ENCODE peak calls at places on chromosomes 12 and 14, in ten cellular contexts. S, V, E, K, C, Q, X, P, R and J are unnamed samples.

GRCh38 chr14:81453166-81453766 is 53.1 kb upstream of the STON2 start:
- DNase-seq in S (no peak), V (peak), E (peak), K (peak), C (peak), Q (peak), X (peak), P (peak), R (peak), J (peak)

GRCh38 chr12:110585231-110585799 is 2.2 kb upstream of the PPTC7 start:
- DNase-seq in S (no peak), V (no peak), E (peak), K (no peak), C (peak), Q (peak), X (no peak), P (no peak), R (peak), J (no peak)

GRCh38 chr14:94045101-94045500 is 19.0 kb downstream of the OTUB2 start:
- DNase-seq in S (no peak), V (no peak), E (no peak), K (no peak), C (no peak), Q (no peak), X (no peak), P (no peak), R (no peak), J (no peak)

GRCh38 chr12:29149691-29150382 is 759 bp downstream of the FAR2 start:
- DNase-seq in S (no peak), V (peak), E (no peak), K (no peak), C (peak), Q (peak), X (no peak), P (no peak), R (no peak), J (no peak)

GRCh38 chr14:58709949-58710348 is 72.2 kb downstream of the DACT1 start:
- DNase-seq in S (no peak), V (no peak), E (no peak), K (no peak), C (no peak), Q (no peak), X (no peak), P (no peak), R (no peak), J (no peak)

GRCh38 chr12:30989754-30990153 is 63.2 kb downstream of the TSPAN11 start:
- DNase-seq in S (peak), V (peak), E (no peak), K (no peak), C (no peak), Q (no peak), X (no peak), P (peak), R (peak), J (peak)

GRCh38 chr12:93333054-93333453 is 44.7 kb upstream of the NUDT4 start:
- DNase-seq in S (no peak), V (no peak), E (no peak), K (no peak), C (no peak), Q (no peak), X (no peak), P (no peak), R (no peak), J (no peak)

GRCh38 chr14:53265025-53265424 is 111.9 kb upstream of the DDHD1 start:
- DNase-seq in S (no peak), V (no peak), E (no peak), K (no peak), C (no peak), Q (no peak), X (no peak), P (no peak), R (peak), J (no peak)

GRCh38 chr14:44316647-44317432 is 190.2 kb downstream of the FSCB start:
- DNase-seq in S (peak), V (no peak), E (no peak), K (no peak), C (peak), Q (no peak), X (peak), P (peak), R (peak), J (peak)

GRCh38 chr14:80634106-80634758 is 307.3 kb downstream of the CEP128 start:
- DNase-seq in S (no peak), V (no peak), E (no peak), K (no peak), C (no peak), Q (no peak), X (no peak), P (no peak), R (peak), J (no peak)

GRCh38 chr12:116319316-116319715 is 41.8 kb upstream of the MED13L start:
- DNase-seq in S (no peak), V (no peak), E (no peak), K (no peak), C (no peak), Q (no peak), X (no peak), P (no peak), R (no peak), J (no peak)

GRCh38 chr12:75660107-75660530 is 148.7 kb upstream of the KRR1 start:
- DNase-seq in S (no peak), V (no peak), E (no peak), K (peak), C (no peak), Q (no peak), X (no peak), P (no peak), R (no peak), J (no peak)

GRCh38 chr12:90514325-90514724 is 440.7 kb downstream of the CCER1 start:
- DNase-seq in S (no peak), V (no peak), E (no peak), K (no peak), C (no peak), Q (no peak), X (no peak), P (no peak), R (no peak), J (no peak)

GRCh38 chr14:56881181-56881580 is 70.9 kb upstream of the OTX2 start:
- DNase-seq in S (peak), V (no peak), E (no peak), K (no peak), C (no peak), Q (no peak), X (no peak), P (no peak), R (no peak), J (no peak)

GRCh38 chr12:9347328-9348127 is 139.3 kb upstream of the PZP start:
- DNase-seq in S (no peak), V (no peak), E (no peak), K (no peak), C (no peak), Q (no peak), X (no peak), P (peak), R (no peak), J (no peak)

GRCh38 chr14:99790201-99790977 is 2.8 kb upstream of the EML1 start:
- DNase-seq in S (no peak), V (no peak), E (no peak), K (no peak), C (no peak), Q (no peak), X (no peak), P (peak), R (no peak), J (no peak)

GRCh38 chr12:52395761-52396434 is 10.2 kb downstream of the KRT82 start:
- DNase-seq in S (no peak), V (peak), E (no peak), K (no peak), C (no peak), Q (no peak), X (no peak), P (peak), R (peak), J (peak)

GRCh38 chr12:16349132-16349463 is 1.7 kb downstream of the MGST1 start:
- DNase-seq in S (peak), V (no peak), E (no peak), K (no peak), C (no peak), Q (no peak), X (peak), P (peak), R (no peak), J (peak)

GRCh38 chr14:59803052-59803451 is 67.5 kb downstream of the RTN1 start:
- DNase-seq in S (no peak), V (no peak), E (no peak), K (no peak), C (no peak), Q (no peak), X (no peak), P (no peak), R (no peak), J (no peak)

GRCh38 chr12:39846971-39847661 is 227.5 kb upstream of the ABCD2 start:
- DNase-seq in S (no peak), V (peak), E (no peak), K (no peak), C (no peak), Q (no peak), X (no peak), P (no peak), R (no peak), J (peak)

GRCh38 chr14:87967496-87967895 is 25.5 kb downstream of the GALC start:
- DNase-seq in S (no peak), V (no peak), E (no peak), K (no peak), C (no peak), Q (no peak), X (no peak), P (no peak), R (no peak), J (no peak)

GRCh38 chr12:66516133-66516532 is 162.7 kb downstream of the GRIP1 start:
- DNase-seq in S (no peak), V (peak), E (no peak), K (no peak), C (no peak), Q (no peak), X (no peak), P (no peak), R (no peak), J (no peak)

GRCh38 chr14:57835751-57836150 is 30.1 kb downstream of the SLC35F4 start:
- DNase-seq in S (no peak), V (no peak), E (no peak), K (no peak), C (no peak), Q (no peak), X (no peak), P (no peak), R (no peak), J (no peak)

GRCh38 chr14:76264384-76264783 is 111.6 kb upstream of the ESRRB start:
- DNase-seq in S (no peak), V (no peak), E (no peak), K (no peak), C (no peak), Q (no peak), X (no peak), P (no peak), R (no peak), J (no peak)

GRCh38 chr12:122322501-122322900 is 56.2 kb upstream of the VPS33A start:
- DNase-seq in S (no peak), V (no peak), E (no peak), K (no peak), C (no peak), Q (no peak), X (no peak), P (no peak), R (no peak), J (no peak)

GRCh38 chr14:87896393-87897380 is 96.3 kb downstream of the GALC start:
- DNase-seq in S (peak), V (peak), E (peak), K (peak), C (peak), Q (no peak), X (peak), P (peak), R (peak), J (peak)

GRCh38 chr14:77014004-77014604 is 14.4 kb downstream of the IRF2BPL start:
- DNase-seq in S (no peak), V (peak), E (no peak), K (no peak), C (no peak), Q (no peak), X (no peak), P (peak), R (peak), J (peak)

GRCh38 chr12:9039397-9039977 is 50.1 kb downstream of the KLRG1 start:
- DNase-seq in S (peak), V (peak), E (no peak), K (no peak), C (peak), Q (peak), X (peak), P (peak), R (peak), J (peak)

GRCh38 chr12:75389061-75389460 is 1.8 kb upstream of the GLIPR1L2 start:
- DNase-seq in S (no peak), V (no peak), E (no peak), K (peak), C (no peak), Q (no peak), X (no peak), P (peak), R (no peak), J (no peak)

GRCh38 chr12:26277511-26278246 is 82.3 kb downstream of the SSPN start:
- DNase-seq in S (no peak), V (no peak), E (no peak), K (no peak), C (no peak), Q (no peak), X (no peak), P (no peak), R (no peak), J (no peak)

GRCh38 chr14:74977164-74977900 is 21.9 kb upstream of the PGF start:
- DNase-seq in S (no peak), V (peak), E (no peak), K (no peak), C (no peak), Q (no peak), X (no peak), P (no peak), R (no peak), J (no peak)

GRCh38 chr12:42625611-42626010 is 36.1 kb upstream of the PRICKLE1 start:
- DNase-seq in S (peak), V (no peak), E (no peak), K (no peak), C (no peak), Q (no peak), X (no peak), P (peak), R (no peak), J (no peak)

GRCh38 chr14:64298773-64299172 is 4.6 kb upstream of the ESR2 start:
- DNase-seq in S (no peak), V (no peak), E (no peak), K (no peak), C (no peak), Q (no peak), X (no peak), P (no peak), R (peak), J (peak)

GRCh38 chr12:106329231-106329985 is 26.9 kb downstream of the TCP11L2 start:
- DNase-seq in S (no peak), V (no peak), E (no peak), K (no peak), C (no peak), Q (no peak), X (no peak), P (peak), R (no peak), J (no peak)

GRCh38 chr12:59357811-59358210 is 238.0 kb upstream of the SLC16A7 start:
- DNase-seq in S (no peak), V (no peak), E (no peak), K (no peak), C (no peak), Q (no peak), X (no peak), P (no peak), R (no peak), J (no peak)